ENCODE peak calls at places on chromosomes 13 and 19, in four cellular contexts. O is stimulated activated CD4-positive, alpha-beta T cell treated with anti-CD3 and anti-CD28 coated beads, Interleukin-12 subunit alpha, Interleukin-12 subunit beta, amount 100 ng/mL, for 48 hours; F is non-pigmented ciliary epithelial cell; A is tibial artery. K is an unnamed sample.

GRCh38 chr19:30665449-30665848 is 293.3 kb downstream of the ZNF536 start:
- DNase-seq in A (no peak), F (no peak), O (no peak), K (no peak)

GRCh38 chr19:53328967-53329366 is 4.6 kb upstream of the ZNF845 start:
- DNase-seq in F (no peak), O (no peak), A (peak), K (no peak)

GRCh38 chr13:108361769-108362168 is 92.3 kb downstream of the TNFSF13B start:
- DNase-seq in F (no peak), A (no peak), O (no peak), K (no peak)

GRCh38 chr13:63731896-63732295 is 2316.2 kb upstream of the PCDH20 start:
- DNase-seq in O (no peak), A (no peak), F (no peak), K (no peak)

GRCh38 chr19:45468159-45468651 is 409 bp downstream of the FOSB start:
- DNase-seq in F (no peak), O (no peak), A (no peak), K (peak)

GRCh38 chr19:55259540-55260210 is 858 bp upstream of the PPP6R1 start:
- DNase-seq in A (no peak), F (no peak), O (no peak), K (no peak)

GRCh38 chr13:20989883-20990282 is 71.5 kb downstream of the LATS2 start:
- DNase-seq in A (no peak), F (no peak), O (no peak), K (no peak)

GRCh38 chr19:11560404-11560988 is 1.5 kb upstream of the ELOF1 start:
- DNase-seq in O (peak), A (no peak), F (no peak), K (peak)

GRCh38 chr13:35157143-35157755 is 215.2 kb downstream of the NBEA start:
- DNase-seq in O (peak), F (peak), A (no peak), K (peak)

GRCh38 chr13:43346427-43346826 is 323.0 kb downstream of the DNAJC15 start:
- DNase-seq in A (no peak), F (no peak), O (no peak), K (peak)

GRCh38 chr13:89554801-89555200 is 1792.7 kb upstream of the MIR17HG start:
- DNase-seq in A (no peak), F (no peak), O (no peak), K (no peak)

GRCh38 chr19:38727868-38728660 is 16.2 kb downstream of the CAPN12 start:
- DNase-seq in O (no peak), A (no peak), F (no peak), K (peak)

GRCh38 chr13:50125556-50126377 is 110.5 kb downstream of the KCNRG start:
- DNase-seq in A (peak), F (no peak), O (peak), K (peak)

GRCh38 chr19:54162241-54162805 is 2.8 kb upstream of the LENG1 start:
- DNase-seq in A (peak), O (peak), F (no peak), K (peak)

GRCh38 chr19:52789440-52789839 is 2.8 kb upstream of the ZNF600 start:
- DNase-seq in F (no peak), O (no peak), A (no peak), K (no peak)

GRCh38 chr13:24923305-24923640 is 159.3 kb downstream of the RNF17 start:
- DNase-seq in O (no peak), A (no peak), F (peak), K (peak)

GRCh38 chr13:106173346-106173745 is 362.1 kb downstream of the EFNB2 start:
- DNase-seq in F (no peak), O (no peak), A (no peak), K (no peak)

GRCh38 chr13:30755678-30756077 is 20.3 kb downstream of the ALOX5AP start:
- DNase-seq in O (no peak), A (no peak), F (no peak), K (no peak)

GRCh38 chr19:47253467-47253881 is 2.9 kb upstream of the CCDC9 start:
- DNase-seq in A (no peak), O (no peak), F (peak), K (no peak)

GRCh38 chr19:17950310-17951150 is 16.4 kb upstream of the KCNN1 start:
- DNase-seq in F (no peak), A (no peak), O (no peak), K (no peak)

GRCh38 chr19:51690359-51691121 is 2.6 kb upstream of the SPACA6 start:
- DNase-seq in A (no peak), F (no peak), O (peak), K (peak)

GRCh38 chr19:51784922-51785690 is 9.9 kb upstream of the FPR3 start:
- DNase-seq in A (peak), F (no peak), O (peak), K (peak)

GRCh38 chr19:5253403-5254110 is 87.1 kb downstream of the PTPRS start:
- DNase-seq in O (no peak), A (no peak), F (no peak), K (peak)

GRCh38 chr13:74221752-74222151 is 87.5 kb upstream of the KLF12 start:
- DNase-seq in O (no peak), A (no peak), F (no peak), K (no peak)

GRCh38 chr19:41893899-41894298 is 10.9 kb downstream of the ARHGEF1 start:
- DNase-seq in A (no peak), F (no peak), O (no peak), K (peak)

GRCh38 chr13:50635504-50635903 is 208.0 kb downstream of the DLEU7 start:
- DNase-seq in O (no peak), A (peak), F (no peak), K (peak)

GRCh38 chr19:917323-918151 is at the start of gene KISS1R:
- DNase-seq in A (no peak), O (no peak), F (no peak), K (peak)

K was measured in OCI-M1.